ENCODE peak calls at places on chromosome X, in five cellular contexts. C is myocyte, W is OCI-LY7, Z is mucosa of descending colon, R is sciatic nerve. N is an unnamed sample.

GRCh38 chrX:137926090-137926489 is 360.2 kb downstream of the ZIC3 start:
- DNase-seq in R (no peak), C (no peak), W (peak), Z (no peak), N (no peak)

GRCh38 chrX:44012484-44013096 is 39.4 kb upstream of the NDP start:
- DNase-seq in R (no peak), C (peak), W (no peak), Z (peak), N (peak)

GRCh38 chrX:12972239-12972638 is 2.7 kb upstream of the TMSB4X start:
- DNase-seq in W (no peak), C (no peak), R (no peak), Z (no peak), N (no peak)

GRCh38 chrX:63012574-63012973 is 338.6 kb downstream of the SPIN4 start:
- DNase-seq in C (no peak), Z (no peak), R (no peak), W (no peak), N (no peak)

GRCh38 chrX:106467422-106467821 is 144.4 kb upstream of the RADX start:
- DNase-seq in W (no peak), C (no peak), Z (no peak), R (no peak), N (no peak)

GRCh38 chrX:17689971-17690409 is 47.3 kb upstream of the SCML1 start:
- DNase-seq in C (peak), W (peak), Z (peak), R (no peak), N (no peak)

GRCh38 chrX:84907324-84907946 is 96.2 kb upstream of the APOOL start:
- DNase-seq in R (no peak), C (peak), W (peak), Z (no peak), N (no peak)

GRCh38 chrX:134734343-134735001 is 76.2 kb upstream of the PLAC1 start:
- DNase-seq in W (no peak), Z (no peak), C (peak), R (no peak), N (no peak)

GRCh38 chrX:42603016-42603415 is 174.9 kb downstream of the PPP1R2C start:
- DNase-seq in R (no peak), Z (no peak), C (no peak), W (no peak), N (no peak)

GRCh38 chrX:19513383-19513782 is 1.9 kb downstream of the MAP3K15 start:
- DNase-seq in W (no peak), Z (no peak), R (no peak), C (peak), N (no peak)

GRCh38 chrX:68939868-68940267 is 111.0 kb downstream of the EFNB1 start:
- DNase-seq in C (peak), W (no peak), Z (no peak), R (no peak), N (no peak)

GRCh38 chrX:1475881-1476280 is 23.2 kb upstream of the ASMTL start:
- DNase-seq in R (no peak), Z (no peak), C (no peak), W (no peak), N (no peak)

GRCh38 chrX:1450381-1451161 is 2.1 kb downstream of the ASMTL start:
- DNase-seq in Z (peak), R (peak), W (no peak), C (no peak), N (no peak)

N was measured in caudate nucleus.